ENCODE peak calls at places on chromosomes 11 and 22, in seven cellular contexts. C is IMR-90, Y is mesendoderm, M is neuronal stem cell, E is H9, K is H1, H is trophoblast cell. V is an unnamed sample.

GRCh38 chr11:61833478-61833877 is 5.4 kb downstream of the FADS2 start:
- DNase-seq in C (no peak), Y (no peak), M (no peak), E (no peak), K (no peak), H (peak), V (no peak)

GRCh38 chr11:299081-299891 is at the start of gene IFITM5:
- DNase-seq in C (no peak), Y (no peak), M (no peak), E (no peak), K (no peak), H (no peak), V (no peak)

GRCh38 chr11:106466441-106467190 is 389.2 kb downstream of the AASDHPPT start:
- DNase-seq in C (peak), Y (no peak), M (no peak), E (no peak), K (no peak), H (no peak), V (peak)

GRCh38 chr11:102577723-102578122 is 47.2 kb upstream of the MMP7 start:
- DNase-seq in C (no peak), Y (no peak), M (no peak), E (no peak), K (no peak), H (no peak), V (no peak)

GRCh38 chr22:36350751-36351594 is 36.8 kb downstream of the MYH9 start:
- DNase-seq in C (peak), Y (peak), M (no peak), E (no peak), K (no peak), H (peak), V (peak)

GRCh38 chr11:10387209-10388083 is 67.6 kb upstream of the AMPD3 start:
- DNase-seq in C (peak), Y (no peak), M (no peak), E (no peak), K (peak), H (peak), V (no peak)

GRCh38 chr11:35740061-35740824 is 77.7 kb downstream of the TRIM44 start:
- DNase-seq in C (no peak), Y (no peak), M (no peak), E (no peak), K (no peak), H (no peak), V (no peak)

GRCh38 chr22:41589260-41589600 is 410 bp downstream of the PMM1 start:
- DNase-seq in C (no peak), Y (peak), M (peak), E (no peak), K (peak), H (no peak), V (peak)

GRCh38 chr22:32333141-32333768 is 24.4 kb upstream of the RFPL3 start:
- DNase-seq in C (no peak), Y (no peak), M (no peak), E (peak), K (peak), H (no peak), V (no peak)

GRCh38 chr11:76805206-76805913 is 22.2 kb downstream of the TSKU start:
- DNase-seq in C (peak), Y (no peak), M (no peak), E (no peak), K (peak), H (peak), V (peak)

GRCh38 chr11:2928605-2929510 is at the start of gene PHLDA2:
- DNase-seq in C (peak), Y (peak), M (no peak), E (peak), K (peak), H (peak), V (peak)

GRCh38 chr11:102914238-102915043 is 39.7 kb upstream of the MMP12 start:
- DNase-seq in C (peak), Y (peak), M (peak), E (peak), K (peak), H (peak), V (peak)

GRCh38 chr11:96143016-96143670 is 199.9 kb downstream of the MAML2 start:
- DNase-seq in C (no peak), Y (no peak), M (peak), E (no peak), K (no peak), H (no peak), V (no peak)

GRCh38 chr22:34306361-34306760 is 386.1 kb upstream of the LARGE1 start:
- DNase-seq in C (no peak), Y (no peak), M (no peak), E (no peak), K (no peak), H (no peak), V (no peak)

GRCh38 chr22:30969532-30970355 is 679 bp downstream of the TUG1 start:
- DNase-seq in C (peak), Y (peak), M (no peak), E (peak), K (no peak), H (peak), V (peak)

GRCh38 chr11:58647141-58647699 is 24.8 kb downstream of the CNTF start:
- DNase-seq in C (no peak), Y (no peak), M (no peak), E (no peak), K (no peak), H (no peak), V (no peak)

GRCh38 chr11:12008790-12009616 is 577 bp upstream of the DKK3 start:
- DNase-seq in C (peak), Y (peak), M (peak), E (peak), K (peak), H (no peak), V (peak)
- H2BK120ac ChIP-seq in C (peak), Y (no peak), M (no peak), E (no peak), K (no peak), H (no peak), V (peak)

GRCh38 chr11:44313701-44314489 is 4.0 kb upstream of the ALX4 start:
- DNase-seq in C (no peak), Y (no peak), M (no peak), E (no peak), K (no peak), H (no peak), V (no peak)
- H2BK5ac ChIP-seq in C (no peak), Y (no peak), M (no peak), E (no peak), K (no peak), H (no peak), V (no peak)

DNA sequence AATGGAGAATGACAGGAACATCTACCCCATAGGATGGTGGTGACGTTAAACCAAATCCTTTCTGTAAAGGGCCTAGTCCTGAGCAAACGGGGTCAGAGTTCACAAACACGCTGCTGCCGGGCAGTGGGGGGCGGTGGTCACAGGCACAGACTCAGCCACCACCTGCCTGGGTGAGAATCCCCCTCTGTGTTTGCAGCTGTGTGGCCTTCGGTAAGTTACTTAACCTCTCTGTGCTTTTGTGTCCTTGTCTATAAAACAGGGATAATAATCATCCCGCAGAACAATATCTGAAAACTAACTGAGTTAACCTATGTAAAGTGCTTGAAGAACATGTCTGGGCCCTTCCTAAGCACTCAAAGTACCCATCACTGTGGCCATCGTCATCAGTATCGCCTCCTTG is 26.0 kb upstream of the PDGFB start:
- DNase-seq in C (no peak), Y (no peak), M (no peak), E (no peak), K (no peak), H (no peak), V (no peak)
- H2BK120ac ChIP-seq in C (no peak), Y (no peak), M (no peak), E (no peak), K (no peak), H (no peak), V (no peak)

GRCh38 chr11:105073486-105074200 is 28.5 kb upstream of the CARD16 start:
- DNase-seq in C (peak), Y (no peak), M (no peak), E (no peak), K (no peak), H (no peak), V (no peak)
- H2BK5ac ChIP-seq in C (no peak), Y (no peak), M (no peak), E (no peak), K (no peak), H (no peak), V (no peak)

DNA sequence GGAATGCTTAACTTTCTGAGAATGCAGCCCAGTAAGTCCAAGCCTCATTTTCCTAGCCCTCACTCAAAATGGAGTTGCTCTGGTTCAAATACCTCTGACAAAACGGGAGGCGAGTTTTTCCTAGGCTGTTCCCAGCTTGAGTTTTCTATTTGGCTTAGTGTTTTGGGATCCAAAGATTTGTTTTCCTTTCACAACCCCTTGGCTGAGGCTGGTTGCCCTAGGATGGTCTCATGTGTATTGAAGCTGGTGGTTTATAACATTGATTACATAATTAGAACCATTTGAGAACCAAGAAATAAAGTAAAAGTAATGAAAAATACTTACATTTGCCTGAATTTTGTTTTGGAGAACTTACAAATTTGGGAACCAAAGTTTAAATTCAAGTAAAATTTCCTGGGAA is 611.1 kb upstream of the LUZP2 start:
- DNase-seq in C (no peak), Y (no peak), M (no peak), E (no peak), K (no peak), H (peak), V (no peak)
- H2BK120ac ChIP-seq in C (peak), Y (peak), M (no peak), E (no peak), K (no peak), H (no peak), V (no peak)

GRCh38 chr11:86737223-86737622 is 63.1 kb upstream of the PRSS23 start:
- DNase-seq in C (no peak), Y (no peak), M (no peak), E (no peak), K (no peak), H (no peak), V (no peak)
- H2BK5ac ChIP-seq in C (peak), Y (no peak), M (no peak), E (no peak), K (no peak), H (no peak), V (no peak)

GRCh38 chr11:82732734-82733443 is 775 bp downstream of the FAM181B start:
- DNase-seq in C (no peak), Y (peak), M (no peak), E (peak), K (peak), H (peak), V (no peak)

GRCh38 chr11:82733444-82734119 is at the start of gene FAM181B:
- DNase-seq in C (no peak), Y (peak), M (peak), E (peak), K (peak), H (peak), V (peak)

GRCh38 chr11:82730286-82730685 is 3.4 kb downstream of the FAM181B start:
- DNase-seq in C (no peak), Y (no peak), M (no peak), E (no peak), K (no peak), H (no peak), V (no peak)

GRCh38 chr11:82732348-82732733 is 1.3 kb downstream of the FAM181B start:
- DNase-seq in C (no peak), Y (no peak), M (no peak), E (peak), K (no peak), H (no peak), V (no peak)

GRCh38 chr11:82731691-82732277 is 1.9 kb downstream of the FAM181B start:
- DNase-seq in C (no peak), Y (peak), M (no peak), E (no peak), K (no peak), H (no peak), V (no peak)
- H2BK120ac ChIP-seq in C (no peak), Y (no peak), M (no peak), E (no peak), K (no peak), H (no peak), V (no peak)

GRCh38 chr22:17592201-17592600 is 28.9 kb downstream of the SLC25A18 start:
- DNase-seq in C (no peak), Y (no peak), M (no peak), E (no peak), K (no peak), H (no peak), V (no peak)
- H2BK5ac ChIP-seq in C (no peak), Y (no peak), M (no peak), E (no peak), K (no peak), H (no peak), V (no peak)